ENCODE peak calls at places on chromosome 10, in seven cellular contexts. D, J, S, B, E, A and C are unnamed samples.

GRCh38 chr10:122140477-122140902 is 130.6 kb upstream of the BTBD16 start:
- DNase-seq in D (no peak), J (no peak), S (peak; percentile 80), B (no peak), E (no peak), A (no peak), C (no peak)

GRCh38 chr10:129531195-129531968 is 64.3 kb downstream of the MGMT start:
- DNase-seq in D (no peak), J (no peak), S (peak; percentile 15), B (no peak), E (no peak), A (no peak), C (no peak)

GRCh38 chr10:30118590-30118989 is 59.2 kb upstream of the JCAD start:
- DNase-seq in D (no peak), J (no peak), S (no peak), B (no peak), E (no peak), A (no peak), C (no peak)

GRCh38 chr10:28250782-28251181 is 52.1 kb downstream of the MPP7 start:
- DNase-seq in D (no peak), J (no peak), S (peak; percentile 7), B (no peak), E (no peak), A (no peak), C (no peak)

GRCh38 chr10:97115846-97116245 is 69.9 kb downstream of the SLIT1 start:
- DNase-seq in D (no peak), J (no peak), S (no peak), B (no peak), E (no peak), A (no peak), C (no peak)

GRCh38 chr10:51029172-51029641 is 45.1 kb upstream of the PRKG1 start:
- DNase-seq in D (no peak), J (no peak), S (no peak), B (no peak), E (no peak), A (no peak), C (no peak)

GRCh38 chr10:27628631-27629030 is 117.0 kb downstream of the MKX start:
- DNase-seq in D (no peak), J (no peak), S (no peak), B (no peak), E (no peak), A (no peak), C (no peak)

GRCh38 chr10:118341678-118342637 is at the start of gene FAM204A:
- DNase-seq in D (peak; percentile 62), J (peak; percentile 95), S (peak; percentile 86), B (peak; percentile 95), E (peak; percentile 91), A (peak; percentile 70), C (peak; percentile 93)

GRCh38 chr10:80518807-80519360 is 18.8 kb upstream of the SH2D4B start:
- DNase-seq in D (no peak), J (no peak), S (peak; percentile 66), B (peak; percentile 58), E (no peak), A (no peak), C (no peak)

GRCh38 chr10:103661198-103661950 is 167.9 kb downstream of the NEURL1 start:
- DNase-seq in D (peak; percentile 68), J (peak; percentile 58), S (peak; percentile 92), B (no peak), E (no peak), A (peak; percentile 70), C (peak; percentile 59)

GRCh38 chr10:110420401-110421193 is 77.1 kb upstream of the DUSP5 start:
- DNase-seq in D (no peak), J (no peak), S (peak; percentile 49), B (no peak), E (no peak), A (no peak), C (peak; percentile 24)

GRCh38 chr10:122861724-122862161 is 16.1 kb upstream of the CUZD1 start:
- DNase-seq in D (no peak), J (no peak), S (peak; percentile 55), B (no peak), E (no peak), A (no peak), C (no peak)

GRCh38 chr10:35359056-35359455 is 22.7 kb downstream of the CCNY start:
- DNase-seq in D (no peak), J (no peak), S (no peak), B (no peak), E (no peak), A (no peak), C (no peak)

GRCh38 chr10:17368708-17369272 is 85.6 kb downstream of the ST8SIA6 start:
- DNase-seq in D (no peak), J (no peak), S (no peak), B (no peak), E (no peak), A (no peak), C (no peak)

GRCh38 chr10:103618575-103619423 is 125.3 kb downstream of the NEURL1 start:
- DNase-seq in D (no peak), J (no peak), S (no peak), B (no peak), E (no peak), A (peak; percentile 70), C (peak; percentile 73)

GRCh38 chr10:123837771-123838170 is 53.8 kb downstream of the CPXM2 start:
- DNase-seq in D (no peak), J (no peak), S (no peak), B (no peak), E (no peak), A (no peak), C (no peak)

GRCh38 chr10:31157125-31157983 is 125.7 kb upstream of the ZNF438 start:
- DNase-seq in D (no peak), J (no peak), S (peak; percentile 94), B (peak; percentile 87), E (no peak), A (peak; percentile 35), C (peak; percentile 76)

GRCh38 chr10:128074589-128074988 is 51.6 kb downstream of the MKI67 start:
- DNase-seq in D (no peak), J (no peak), S (no peak), B (no peak), E (no peak), A (no peak), C (no peak)

GRCh38 chr10:22500567-22501369 is 155.5 kb downstream of the SPAG6 start:
- DNase-seq in D (no peak), J (no peak), S (peak; percentile 28), B (no peak), E (no peak), A (no peak), C (peak; percentile 65)

GRCh38 chr10:131855396-131855762 is 45.4 kb upstream of the PPP2R2D start:
- DNase-seq in D (no peak), J (no peak), S (no peak), B (peak; percentile 75), E (no peak), A (no peak), C (no peak)

GRCh38 chr10:78541528-78542470 is 508.1 kb downstream of the RPS24 start:
- DNase-seq in D (no peak), J (no peak), S (no peak), B (no peak), E (no peak), A (no peak), C (no peak)

GRCh38 chr10:59606551-59606961 is 103.1 kb downstream of the SLC16A9 start:
- DNase-seq in D (no peak), J (no peak), S (peak; percentile 35), B (no peak), E (no peak), A (no peak), C (peak; percentile 48)

GRCh38 chr10:129525408-129525807 is 58.4 kb downstream of the MGMT start:
- DNase-seq in D (no peak), J (no peak), S (no peak), B (no peak), E (no peak), A (no peak), C (no peak)

GRCh38 chr10:6178581-6178980 is 24.2 kb upstream of the PFKFB3 start:
- DNase-seq in D (no peak), J (no peak), S (no peak), B (no peak), E (no peak), A (no peak), C (no peak)

GRCh38 chr10:120172371-120172770 is 279.8 kb downstream of the SEC23IP start:
- DNase-seq in D (no peak), J (no peak), S (no peak), B (no peak), E (no peak), A (no peak), C (no peak)

GRCh38 chr10:24465899-24466615 is 257.1 kb downstream of the KIAA1217 start:
- DNase-seq in D (no peak), J (peak; percentile 10), S (peak; percentile 94), B (no peak), E (no peak), A (peak; percentile 41), C (no peak)

GRCh38 chr10:79264942-79265341 is 82.3 kb upstream of the PPIF start:
- DNase-seq in D (no peak), J (no peak), S (peak; percentile 40), B (no peak), E (no peak), A (no peak), C (no peak)

GRCh38 chr10:95214369-95214768 is 20.3 kb downstream of the ACSM6 start:
- DNase-seq in D (no peak), J (no peak), S (peak; percentile 44), B (no peak), E (no peak), A (no peak), C (no peak)

GRCh38 chr10:29951441-29951931 is 107.9 kb downstream of the JCAD start:
- DNase-seq in D (no peak), J (no peak), S (peak; percentile 42), B (no peak), E (no peak), A (no peak), C (no peak)

GRCh38 chr10:3415038-3415736 is 242.6 kb upstream of the PITRM1 start:
- DNase-seq in D (no peak), J (no peak), S (no peak), B (no peak), E (no peak), A (no peak), C (no peak)

GRCh38 chr10:60114765-60115586 is 208.6 kb upstream of the CCDC6 start:
- DNase-seq in D (no peak), J (no peak), S (peak; percentile 44), B (no peak), E (no peak), A (no peak), C (no peak)

GRCh38 chr10:520402-520787 is 169.1 kb downstream of the DIP2C start:
- DNase-seq in D (no peak), J (no peak), S (peak; percentile 45), B (no peak), E (no peak), A (peak; percentile 42), C (no peak)

GRCh38 chr10:96395931-96396877 is 37.4 kb upstream of the OPALIN start:
- DNase-seq in D (no peak), J (peak; percentile 47), S (peak; percentile 50), B (no peak), E (peak; percentile 17), A (peak; percentile 3), C (peak; percentile 91)

GRCh38 chr10:91357497-91357896 is 52.6 kb upstream of the HECTD2 start:
- DNase-seq in D (no peak), J (no peak), S (no peak), B (no peak), E (no peak), A (no peak), C (no peak)

GRCh38 chr10:4519691-4520402 is 306.2 kb upstream of the AKR1E2 start:
- DNase-seq in D (no peak), J (no peak), S (peak; percentile 31), B (no peak), E (no peak), A (no peak), C (no peak)

GRCh38 chr10:68813554-68813953 is 13.8 kb upstream of the STOX1 start:
- DNase-seq in D (no peak), J (no peak), S (no peak), B (no peak), E (no peak), A (no peak), C (peak; percentile 51)

GRCh38 chr10:59098387-59098786 is 78.1 kb upstream of the PHYHIPL start:
- DNase-seq in D (no peak), J (no peak), S (peak; percentile 18), B (no peak), E (no peak), A (no peak), C (no peak)

GRCh38 chr10:79390551-79391229 is 43.4 kb downstream of the PPIF start:
- DNase-seq in D (no peak), J (no peak), S (no peak), B (peak; percentile 84), E (no peak), A (no peak), C (no peak)